ENCODE peak calls at places on chromosomes 11 and 22, in six cellular contexts. C, L, G, D, N and T are unnamed samples.

GRCh38 chr11:109249597-109249996 is 172.4 kb upstream of the C11orf87 start:
- DNase-seq in C (no peak), L (no peak), G (no peak), D (no peak), N (no peak), T (no peak)

GRCh38 chr22:27515091-27515523 is 286.4 kb downstream of the MN1 start:
- DNase-seq in C (no peak), L (no peak), G (no peak), D (no peak), N (no peak), T (no peak)

GRCh38 chr11:96149743-96150555 is 193.0 kb downstream of the MAML2 start:
- DNase-seq in C (peak), L (no peak), G (no peak), D (no peak), N (peak), T (no peak)

GRCh38 chr11:10400856-10401255 is 54.2 kb upstream of the AMPD3 start:
- DNase-seq in C (peak), L (peak), G (no peak), D (no peak), N (no peak), T (no peak)

GRCh38 chr11:57567210-57567511 is 311 bp downstream of the UBE2L6 start:
- DNase-seq in C (peak), L (peak), G (no peak), D (peak), N (peak), T (peak)

GRCh38 chr11:44950036-44950624 is 553 bp downstream of the TP53I11 start:
- DNase-seq in C (no peak), L (no peak), G (no peak), D (no peak), N (no peak), T (no peak)

GRCh38 chr11:123301696-123302400 is 106.8 kb upstream of the CLMP start:
- DNase-seq in C (peak), L (peak), G (peak), D (peak), N (peak), T (peak)

GRCh38 chr11:34604909-34605308 is 16.0 kb upstream of the EHF start:
- DNase-seq in C (no peak), L (no peak), G (no peak), D (no peak), N (no peak), T (no peak)

GRCh38 chr11:67634366-67635230 is 4.9 kb upstream of the NUDT8 start:
- DNase-seq in C (no peak), L (no peak), G (no peak), D (no peak), N (no peak), T (no peak)
- TF ChIP-seq CTCF in C (no peak), L (no peak), G (no peak), D (no peak), N (no peak), T (no peak)

GRCh38 chr11:99916078-99916477 is 771.0 kb upstream of the ARHGAP42 start:
- DNase-seq in C (no peak), L (no peak), G (no peak), D (no peak), N (no peak), T (no peak)

DNA sequence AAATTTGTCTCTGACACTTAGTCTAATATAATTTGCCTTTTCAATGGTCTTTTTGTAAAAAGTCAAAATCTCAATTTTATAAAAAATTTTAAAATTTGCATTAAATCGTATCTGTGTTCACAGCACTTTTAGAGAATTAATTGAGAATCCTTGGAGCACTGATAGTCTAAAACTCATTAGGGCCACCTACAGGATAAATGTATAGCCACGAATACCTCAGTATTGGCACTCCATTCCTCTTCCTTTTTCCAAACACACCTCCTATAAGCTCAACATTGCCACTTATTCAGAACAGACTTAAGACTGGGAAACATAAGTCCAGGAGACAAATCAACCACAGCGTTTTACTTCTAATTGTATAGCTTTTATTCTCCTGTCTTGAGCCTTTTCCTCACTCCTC is 776.0 kb upstream of the ARHGAP42 start:
- DNase-seq in C (peak), L (no peak), G (no peak), D (no peak), N (no peak), T (no peak)
- TF ChIP-seq CTCF in C (peak), L (no peak), G (no peak), D (no peak), N (no peak), T (no peak)

GRCh38 chr11:66111158-66111557 is 41.1 kb downstream of the PACS1 start:
- DNase-seq in C (no peak), L (no peak), G (no peak), D (no peak), N (no peak), T (no peak)

GRCh38 chr11:66112041-66112491 is 42.0 kb downstream of the PACS1 start:
- DNase-seq in C (no peak), L (no peak), G (no peak), D (no peak), N (no peak), T (peak)

GRCh38 chr11:66107600-66108151 is 37.6 kb downstream of the PACS1 start:
- DNase-seq in C (no peak), L (no peak), G (no peak), D (no peak), N (no peak), T (peak)

GRCh38 chr11:66106786-66107599 is 36.9 kb downstream of the PACS1 start:
- DNase-seq in C (peak), L (no peak), G (no peak), D (no peak), N (no peak), T (peak)

GRCh38 chr11:66109294-66109693 is 39.2 kb downstream of the PACS1 start:
- DNase-seq in C (peak), L (no peak), G (no peak), D (no peak), N (no peak), T (no peak)
- TF ChIP-seq CTCF in C (no peak), L (no peak), G (no peak), D (no peak), N (no peak), T (no peak)

DNA sequence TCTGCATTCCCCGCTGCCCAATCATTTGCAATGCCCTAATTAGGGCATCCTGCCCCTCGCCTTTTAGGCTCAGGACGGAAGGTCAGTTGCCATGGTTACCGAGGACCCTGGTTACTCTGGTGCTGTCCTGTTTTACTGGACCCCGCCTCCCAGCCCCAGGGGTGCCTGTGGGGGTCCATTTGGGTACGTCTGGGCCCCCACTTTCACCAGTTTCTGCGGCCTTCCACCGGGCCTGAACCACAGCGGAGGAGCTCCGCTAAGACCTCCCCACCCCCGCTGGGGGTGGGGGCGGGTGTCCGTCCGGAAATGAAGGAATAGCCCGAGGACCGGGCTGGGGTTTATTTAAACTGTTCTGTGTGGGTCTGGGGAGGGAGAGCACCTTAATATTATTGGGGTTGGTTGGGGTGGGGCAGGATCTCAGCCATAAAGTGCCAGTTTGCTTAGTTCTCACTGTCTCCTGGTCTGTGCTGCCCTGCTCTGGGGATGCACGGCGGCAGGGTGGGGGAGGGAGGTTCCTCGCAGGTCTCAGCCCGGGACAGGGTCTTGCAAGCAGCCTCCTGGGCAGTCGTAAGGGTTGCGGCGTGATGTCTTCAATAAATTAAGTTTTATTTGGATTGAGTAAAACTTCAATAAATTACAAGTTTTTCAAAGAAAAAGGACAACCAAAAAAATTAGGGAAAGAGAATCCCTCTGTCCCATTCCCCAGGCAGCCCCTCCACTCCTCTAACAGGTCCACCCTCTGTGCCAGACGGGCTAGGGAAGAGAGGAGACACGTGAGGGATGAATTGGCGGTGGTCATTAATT is 5.3 kb downstream of the PHOX2A start:
- DNase-seq in C (no peak), L (no peak), G (no peak), D (no peak), N (no peak), T (no peak)
- TF ChIP-seq CTCF in C (no peak), L (no peak), G (no peak), D (no peak), N (no peak), T (no peak)

DNA sequence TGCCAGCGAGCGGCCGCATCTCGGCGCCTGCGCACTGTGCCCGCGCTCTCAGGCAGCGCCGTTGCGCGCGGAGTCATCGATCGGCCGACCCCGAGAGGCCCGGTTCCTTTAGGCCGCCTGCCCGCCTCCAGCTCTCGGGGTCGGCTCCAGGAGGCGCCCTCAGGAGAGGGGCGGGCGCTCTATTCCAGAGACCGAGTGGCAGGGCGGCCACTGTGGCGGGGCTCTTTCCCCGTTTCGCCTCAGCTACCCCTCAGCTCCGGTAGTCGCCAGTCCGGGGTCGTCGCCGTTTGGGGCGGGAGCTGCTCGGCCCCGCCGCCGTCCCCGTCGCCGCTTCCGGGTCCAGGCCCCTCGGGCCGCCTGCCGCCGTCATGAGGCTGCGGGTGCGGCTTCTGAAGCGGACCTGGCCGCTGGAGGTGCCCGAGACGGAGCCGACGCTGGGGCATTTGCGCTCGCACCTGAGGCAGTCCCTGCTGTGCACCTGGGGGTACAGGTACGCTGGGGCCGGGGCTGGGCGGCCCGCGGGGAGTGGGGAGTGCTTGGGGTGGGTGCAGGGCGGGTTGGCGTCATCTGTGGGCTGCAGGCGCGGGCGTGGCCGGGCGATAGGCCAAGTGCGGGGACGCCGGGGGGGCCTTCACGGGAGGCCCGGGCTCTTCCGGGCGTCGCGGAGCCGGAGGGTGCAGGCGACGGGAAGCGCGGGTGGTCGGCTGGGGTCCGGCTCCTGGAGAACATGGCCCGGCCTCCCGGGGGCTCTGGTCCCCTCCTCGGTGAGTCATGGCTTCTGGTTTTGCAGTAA is at the start of gene FBXO7:
- DNase-seq in C (peak), L (peak), G (peak), D (peak), N (peak), T (peak)
- TF ChIP-seq CTCF in C (no peak), L (peak), G (peak), D (peak), N (peak), T (no peak)

GRCh38 chr11:74397531-74398243 is 546 bp downstream of the PGM2L1 start:
- DNase-seq in C (peak), L (peak), G (no peak), D (peak), N (no peak), T (peak)
- TF ChIP-seq CTCF in C (no peak), L (peak), G (no peak), D (peak), N (peak), T (no peak)

DNA sequence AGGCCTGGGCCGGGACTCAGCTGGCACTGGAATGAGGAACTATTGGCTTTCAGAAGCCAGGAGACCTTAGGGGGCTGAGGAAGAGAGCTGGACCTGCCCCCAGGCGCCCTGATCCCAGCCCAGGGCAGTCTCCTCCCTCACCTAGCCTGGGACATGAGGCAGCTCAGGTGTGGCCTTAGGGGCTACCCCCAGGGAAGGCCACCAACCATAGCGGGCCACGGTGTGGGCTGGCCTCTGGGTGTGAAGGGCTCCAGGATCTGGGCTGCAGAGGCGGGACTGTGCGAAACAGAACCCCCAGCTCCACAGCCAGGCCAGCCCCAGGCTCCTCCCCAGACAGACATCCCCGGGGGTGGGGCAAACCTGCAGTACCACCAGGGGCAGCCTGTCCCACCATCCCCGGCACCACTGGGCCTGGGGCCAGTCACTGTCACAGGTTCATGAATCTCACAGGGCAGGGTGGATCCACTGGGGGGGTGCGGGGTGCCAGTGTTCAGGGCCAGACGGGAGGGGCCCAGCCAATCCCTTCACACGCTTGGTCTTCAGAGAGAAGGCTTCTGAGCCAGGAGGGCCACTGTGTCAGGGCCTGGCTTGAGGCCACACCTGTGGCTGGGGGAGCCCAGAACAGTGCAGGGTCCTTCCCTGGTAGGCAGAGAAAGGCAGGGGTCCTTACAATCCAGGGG is 3.5 kb downstream of the PLXNB2 start:
- DNase-seq in C (peak), L (no peak), G (no peak), D (no peak), N (no peak), T (no peak)
- TF ChIP-seq CTCF in C (no peak), L (no peak), G (no peak), D (no peak), N (no peak), T (no peak)

GRCh38 chr22:31106001-31106571 is 1.3 kb downstream of the SELENOM start:
- DNase-seq in C (no peak), L (no peak), G (no peak), D (no peak), N (no peak), T (no peak)
- TF ChIP-seq CTCF in C (no peak), L (no peak), G (no peak), D (no peak), N (no peak), T (no peak)